ENCODE peak calls at places on chromosomes 1 and 21, in six cellular contexts. E, A, G, N, X and P are unnamed samples.

GRCh38 chr21:41601573-41602371 is 93.8 kb upstream of the TMPRSS2 start:
- DNase-seq in E (no peak), A (peak), G (no peak), N (peak), X (no peak), P (no peak)

GRCh38 chr1:91166106-91166712 is 144.4 kb upstream of the ZNF644 start:
- DNase-seq in E (peak), A (peak), G (peak), N (no peak), X (peak), P (peak)

GRCh38 chr1:209704584-209704983 is at the start of gene HSD11B1:
- DNase-seq in E (no peak), A (peak), G (no peak), N (peak), X (peak), P (no peak)

GRCh38 chr21:38308010-38308784 is 51.4 kb downstream of the KCNJ15 start:
- DNase-seq in E (no peak), A (no peak), G (no peak), N (no peak), X (no peak), P (no peak)

GRCh38 chr1:245345191-245345884 is 190.6 kb downstream of the KIF26B start:
- DNase-seq in E (no peak), A (no peak), G (peak), N (no peak), X (no peak), P (no peak)

GRCh38 chr1:41361495-41362356 is 492 bp downstream of the FOXO6 start:
- DNase-seq in E (no peak), A (no peak), G (no peak), N (no peak), X (no peak), P (no peak)

GRCh38 chr1:212606042-212606733 is 2.4 kb upstream of the ATF3 start:
- DNase-seq in E (no peak), A (no peak), G (no peak), N (no peak), X (no peak), P (no peak)

GRCh38 chr1:116372651-116373444 is at the start of gene ATP1A1:
- DNase-seq in E (peak), A (peak), G (peak), N (peak), X (peak), P (peak)

GRCh38 chr1:43382027-43382771 is 7.4 kb downstream of the MED8 start:
- DNase-seq in E (no peak), A (no peak), G (no peak), N (no peak), X (no peak), P (no peak)

GRCh38 chr1:53622531-53622930 is 116.4 kb downstream of the GLIS1 start:
- DNase-seq in E (no peak), A (no peak), G (peak), N (peak), X (no peak), P (no peak)

GRCh38 chr1:229237320-229237719 is 33.6 kb upstream of the RAB4A start:
- DNase-seq in E (no peak), A (no peak), G (no peak), N (no peak), X (no peak), P (no peak)

GRCh38 chr1:98644510-98644909 is 17.0 kb upstream of the SNX7 start:
- DNase-seq in E (no peak), A (no peak), G (no peak), N (no peak), X (no peak), P (no peak)

GRCh38 chr1:26922201-26922729 is 722 bp downstream of the NUDC start:
- DNase-seq in E (no peak), A (peak), G (no peak), N (no peak), X (no peak), P (no peak)

DNA sequence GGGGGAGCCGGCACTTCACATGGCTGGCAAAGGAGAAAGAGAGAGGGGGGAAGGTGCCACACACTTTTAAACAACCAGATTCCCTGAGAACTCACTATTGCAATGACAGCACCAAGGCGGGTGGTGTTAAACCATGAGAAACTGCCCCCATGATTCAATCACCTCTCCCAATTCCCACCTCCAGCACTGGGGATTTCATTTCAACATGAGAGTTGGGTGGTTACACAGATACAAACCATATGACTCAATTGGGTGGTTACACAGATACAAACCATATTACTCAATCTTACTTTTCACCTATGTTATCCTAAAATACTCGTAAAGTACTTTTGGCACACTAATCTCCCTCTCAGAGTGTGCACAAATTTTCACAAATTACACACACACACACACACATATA is 1097.5 kb upstream of the TMPRSS15 start:
- DNase-seq in E (no peak), A (peak), G (no peak), N (no peak), X (no peak), P (no peak)
- TF ChIP-seq CTCF in E (no peak), A (no peak), G (no peak), N (no peak), X (no peak), P (no peak)

GRCh38 chr1:39717809-39718208 is 20.9 kb upstream of the PPIE start:
- DNase-seq in E (no peak), A (no peak), G (no peak), N (no peak), X (no peak), P (no peak)

GRCh38 chr1:39721664-39722063 is 17.0 kb upstream of the PPIE start:
- DNase-seq in E (no peak), A (no peak), G (no peak), N (no peak), X (no peak), P (no peak)

GRCh38 chr1:39722495-39722894 is 16.2 kb upstream of the PPIE start:
- DNase-seq in E (no peak), A (no peak), G (no peak), N (no peak), X (no peak), P (peak)

GRCh38 chr1:39720094-39720999 is 18.3 kb upstream of the PPIE start:
- DNase-seq in E (no peak), A (peak), G (no peak), N (no peak), X (no peak), P (peak)
- TF ChIP-seq CTCF in E (peak), A (peak), G (peak), N (peak), X (peak), P (peak)

GRCh38 chr1:150213170-150214098 is 22.5 kb downstream of the ANP32E start:
- DNase-seq in E (peak), A (peak), G (peak), N (peak), X (peak), P (peak)
- TF ChIP-seq CTCF in E (no peak), A (peak), G (peak), N (no peak), X (no peak), P (peak)

GRCh38 chr1:38806090-38806489 is 53.5 kb downstream of the RRAGC start:
- DNase-seq in E (no peak), A (no peak), G (no peak), N (no peak), X (no peak), P (no peak)

GRCh38 chr1:38800720-38801671 is 58.6 kb downstream of the RRAGC start:
- DNase-seq in E (no peak), A (no peak), G (no peak), N (no peak), X (no peak), P (no peak)

GRCh38 chr1:38804062-38804886 is 55.3 kb downstream of the RRAGC start:
- DNase-seq in E (peak), A (no peak), G (peak), N (no peak), X (no peak), P (no peak)

GRCh38 chr1:38805036-38805435 is 54.5 kb downstream of the RRAGC start:
- DNase-seq in E (no peak), A (no peak), G (no peak), N (no peak), X (no peak), P (no peak)

DNA sequence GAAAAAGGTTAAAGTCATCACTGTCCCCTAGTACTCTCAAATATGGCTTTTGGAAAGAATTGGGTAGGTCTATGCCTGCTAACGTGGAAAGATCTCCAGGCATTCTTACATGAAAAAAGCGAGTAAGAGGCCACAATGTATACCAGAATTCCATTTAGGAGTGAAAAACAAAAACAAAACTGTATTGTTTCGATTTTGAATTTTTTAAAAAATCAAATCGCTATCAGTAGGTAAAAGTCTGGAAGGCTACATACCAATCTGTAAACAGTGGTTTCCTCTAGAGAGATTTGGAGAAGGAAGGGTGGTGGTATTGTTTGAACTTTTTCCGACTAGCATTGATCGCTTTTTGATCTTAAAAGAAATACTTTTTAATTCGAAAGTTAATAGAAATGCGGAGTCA is 55.9 kb downstream of the RRAGC start:
- DNase-seq in E (no peak), A (no peak), G (no peak), N (no peak), X (no peak), P (no peak)
- TF ChIP-seq CTCF in E (no peak), A (no peak), G (no peak), N (no peak), X (no peak), P (no peak)

DNA sequence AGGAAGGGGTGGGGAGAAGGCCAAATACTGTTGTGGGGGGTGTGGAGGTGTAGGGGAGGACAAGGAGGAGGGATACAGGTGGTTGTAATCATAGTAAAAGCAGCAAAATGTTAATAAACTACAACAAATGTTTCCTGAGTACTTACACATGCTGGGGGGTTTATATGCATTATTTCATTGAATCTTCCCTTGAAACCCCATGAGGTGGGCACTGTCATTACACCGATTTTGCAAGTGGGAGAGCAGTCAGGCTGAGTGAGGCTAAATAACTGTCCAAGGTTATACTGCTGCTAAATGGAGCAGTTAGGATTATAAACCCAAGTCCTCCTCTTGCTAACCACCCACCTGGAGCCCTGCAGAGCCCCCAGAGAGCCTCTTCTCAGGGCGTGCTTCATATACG is 14.4 kb upstream of the GRHL3 start:
- DNase-seq in E (no peak), A (no peak), G (no peak), N (no peak), X (no peak), P (no peak)
- TF ChIP-seq CTCF in E (no peak), A (no peak), G (peak), N (no peak), X (no peak), P (no peak)

DNA sequence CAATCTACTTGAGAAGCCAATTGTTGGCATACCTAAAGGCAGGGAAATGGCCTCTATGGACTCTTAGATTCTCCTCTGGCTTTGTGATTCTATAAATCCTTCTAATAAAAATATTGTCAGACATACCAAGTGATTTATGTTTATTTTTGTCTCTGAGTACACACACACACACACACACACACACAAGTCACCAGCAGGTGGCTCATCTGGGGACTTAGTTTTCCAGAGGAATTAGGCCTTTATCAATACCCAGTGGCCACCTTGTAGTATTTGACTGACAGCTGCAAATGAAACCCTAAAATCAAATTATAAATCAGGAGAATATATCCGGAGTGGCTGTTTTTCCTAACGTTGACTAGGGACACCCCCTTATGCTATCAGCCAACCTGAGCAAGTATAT is 258.5 kb downstream of the BRINP2 start:
- DNase-seq in E (no peak), A (peak), G (no peak), N (no peak), X (no peak), P (no peak)
- TF ChIP-seq CTCF in E (no peak), A (no peak), G (peak), N (no peak), X (no peak), P (no peak)